ENCODE peak calls at places on chromosomes 13 and 19, in five cellular contexts. H, S, D, R and X are unnamed samples.

GRCh38 chr13:66994097-66994496 is 236.0 kb downstream of the PCDH9 start:
- DNase-seq in D (peak; percentile 1), R (no peak), H (no peak), S (peak; percentile 43), X (no peak)

GRCh38 chr13:48214519-48215121 is 18.4 kb upstream of the ITM2B start:
- DNase-seq in R (no peak), D (no peak), H (no peak), S (no peak), X (no peak)

GRCh38 chr13:100306444-100306999 is 217.6 kb downstream of the PCCA start:
- DNase-seq in R (no peak), D (no peak), S (no peak), H (no peak), X (no peak)

GRCh38 chr19:34573226-34573864 is 91.8 kb downstream of the WTIP start:
- DNase-seq in S (no peak), H (no peak), R (no peak), D (no peak), X (no peak)

GRCh38 chr13:49584771-49585182 is 581 bp downstream of the RCBTB1 start:
- DNase-seq in S (no peak), D (peak; percentile 21), R (no peak), H (no peak), X (no peak)

GRCh38 chr13:39893808-39894207 is 238.3 kb downstream of the COG6 start:
- DNase-seq in S (no peak), H (no peak), R (no peak), D (no peak), X (no peak)

GRCh38 chr19:42427313-42427712 is at the start of gene LIPE:
- DNase-seq in D (peak; percentile 72), S (no peak), R (no peak), H (no peak), X (no peak)

GRCh38 chr19:48806818-48807589 is 3.8 kb downstream of the BCAT2 start:
- DNase-seq in S (no peak), R (no peak), H (no peak), D (peak; percentile 41), X (peak; percentile 77)

GRCh38 chr13:28620011-28620830 is 38.7 kb upstream of the POMP start:
- DNase-seq in H (no peak), S (no peak), R (no peak), D (no peak), X (no peak)

GRCh38 chr13:31951215-31951678 is 80.3 kb upstream of the FRY start:
- DNase-seq in S (no peak), D (no peak), R (no peak), H (no peak), X (peak; percentile 84)

GRCh38 chr13:100836696-100837095 is 162.1 kb upstream of the TMTC4 start:
- DNase-seq in R (no peak), D (no peak), S (no peak), H (no peak), X (no peak)

GRCh38 chr13:102401755-102402154 is at the start of gene FGF14:
- DNase-seq in H (no peak), R (no peak), D (no peak), S (no peak), X (no peak)

GRCh38 chr13:76872686-76873085 is 13.5 kb downstream of the KCTD12 start:
- DNase-seq in R (no peak), S (no peak), H (no peak), D (peak; percentile 14), X (no peak)

GRCh38 chr19:29761575-29762225 is 46.6 kb upstream of the C19orf12 start:
- DNase-seq in R (no peak), H (no peak), D (no peak), S (no peak), X (no peak)

GRCh38 chr13:112260108-112261055 is 115.8 kb upstream of the SPACA7 start:
- DNase-seq in H (no peak), R (no peak), S (no peak), D (no peak), X (peak; percentile 2)

GRCh38 chr19:28504139-28504538 is 708.8 kb downstream of the UQCRFS1 start:
- DNase-seq in D (no peak), H (no peak), R (no peak), S (no peak), X (no peak)

GRCh38 chr13:111175372-111175771 is 60.3 kb downstream of the ARHGEF7 start:
- DNase-seq in H (no peak), R (no peak), D (no peak), S (no peak), X (no peak)

GRCh38 chr13:40993987-40994386 is 25.1 kb downstream of the ELF1 start:
- DNase-seq in H (no peak), D (no peak), S (no peak), R (no peak), X (no peak)

GRCh38 chr13:95438297-95438696 is 114.2 kb upstream of the CLDN10 start:
- DNase-seq in R (no peak), D (peak; percentile 67), H (no peak), S (no peak), X (no peak)

GRCh38 chr13:31896427-31896826 is 135.1 kb upstream of the FRY start:
- DNase-seq in S (peak; percentile 30), H (no peak), R (peak; percentile 37), D (peak; percentile 95), X (peak; percentile 20)

GRCh38 chr13:112737329-112737728 is 47.5 kb downstream of the ATP11A start:
- DNase-seq in R (no peak), H (no peak), S (no peak), D (no peak), X (no peak)

GRCh38 chr13:39051157-39051556 is 12.9 kb downstream of the NHLRC3 start:
- DNase-seq in H (no peak), S (peak; percentile 27), R (peak; percentile 1), D (peak; percentile 42), X (no peak)